ENCODE peak calls at places on chromosomes 13 and 19, in four cellular contexts. Y is GM12878, Q is HL-60, C is K562. V is an unnamed sample.

GRCh38 chr13:63209330-63210017 is 1793.8 kb upstream of the PCDH20 start:
- DNase-seq in Q (no peak), C (no peak), Y (no peak), V (no peak)

GRCh38 chr13:114286808-114287207 is 5.4 kb downstream of the UPF3A start:
- DNase-seq in Q (no peak), Y (no peak), C (no peak), V (no peak)

GRCh38 chr13:46168341-46168740 is 13.6 kb downstream of the LCP1 start:
- DNase-seq in C (peak), Y (no peak), Q (peak), V (no peak)

GRCh38 chr13:51730927-51731326 is 73.0 kb downstream of the DHRS12 start:
- DNase-seq in Q (no peak), C (no peak), Y (no peak), V (no peak)

GRCh38 chr13:79604752-79605151 is 123.8 kb downstream of the NDFIP2 start:
- DNase-seq in C (no peak), Y (no peak), Q (peak), V (no peak)

GRCh38 chr19:43555185-43555770 is 20.0 kb downstream of the XRCC1 start:
- DNase-seq in C (peak), Q (peak), Y (no peak), V (peak)

GRCh38 chr19:2721570-2722540 is 683 bp upstream of the DIRAS1 start:
- DNase-seq in Q (no peak), C (no peak), Y (no peak), V (no peak)

GRCh38 chr19:7879102-7879770 is 5.0 kb upstream of the PRR36 start:
- DNase-seq in C (no peak), Q (no peak), Y (no peak), V (no peak)

GRCh38 chr19:11020982-11021759 is 60.3 kb downstream of the SMARCA4 start:
- DNase-seq in Y (no peak), Q (no peak), C (no peak), V (no peak)

GRCh38 chr13:27403252-27403678 is 21.2 kb upstream of the GTF3A start:
- DNase-seq in C (no peak), Y (no peak), Q (no peak), V (no peak)

GRCh38 chr13:101596803-101597202 is 144.3 kb downstream of the ITGBL1 start:
- DNase-seq in Q (no peak), Y (no peak), C (no peak), V (no peak)

GRCh38 chr13:26220575-26220974 is 1.5 kb downstream of the RNF6 start:
- DNase-seq in Q (no peak), C (peak), Y (no peak), V (no peak)

GRCh38 chr19:42540071-42540553 is 11.8 kb upstream of the CEACAM1 start:
- DNase-seq in C (no peak), Q (no peak), Y (no peak), V (no peak)

GRCh38 chr13:29844441-29844840 is 6.0 kb downstream of the UBL3 start:
- DNase-seq in Y (no peak), Q (no peak), C (no peak), V (no peak)

GRCh38 chr19:34172661-34173144 is 399 bp downstream of the LSM14A start:
- DNase-seq in C (no peak), Q (no peak), Y (no peak), V (no peak)

GRCh38 chr19:40502647-40503046 is 35.8 kb downstream of the SPTBN4 start:
- DNase-seq in Y (no peak), C (peak), Q (peak), V (no peak)

DNA sequence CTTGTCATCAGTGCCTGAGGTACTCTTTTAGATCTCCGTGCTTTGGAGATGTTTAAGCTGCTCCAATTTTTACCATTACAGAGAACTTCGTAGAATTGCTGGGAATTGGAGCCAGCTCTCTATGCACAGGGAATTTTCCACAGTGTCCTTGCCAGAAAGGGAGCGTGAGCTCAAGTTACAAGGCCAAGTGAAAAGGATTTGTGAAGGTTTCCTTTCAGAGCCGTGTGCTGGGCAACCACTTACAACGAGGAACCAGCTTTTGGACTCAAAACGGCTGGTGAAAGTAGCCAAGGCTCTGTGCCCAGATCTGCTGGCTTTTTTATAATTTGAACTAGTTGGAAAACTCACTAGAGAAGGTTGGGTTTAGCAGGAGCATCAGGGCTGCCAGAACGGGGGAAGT is 82.5 kb downstream of the NUFIP1 start:
- DNase-seq in Y (no peak), Q (no peak), C (no peak), V (no peak)
- TF ChIP-seq POLR2AphosphoS5 in Y (no peak), Q (no peak), C (no peak), V (no peak)

DNA sequence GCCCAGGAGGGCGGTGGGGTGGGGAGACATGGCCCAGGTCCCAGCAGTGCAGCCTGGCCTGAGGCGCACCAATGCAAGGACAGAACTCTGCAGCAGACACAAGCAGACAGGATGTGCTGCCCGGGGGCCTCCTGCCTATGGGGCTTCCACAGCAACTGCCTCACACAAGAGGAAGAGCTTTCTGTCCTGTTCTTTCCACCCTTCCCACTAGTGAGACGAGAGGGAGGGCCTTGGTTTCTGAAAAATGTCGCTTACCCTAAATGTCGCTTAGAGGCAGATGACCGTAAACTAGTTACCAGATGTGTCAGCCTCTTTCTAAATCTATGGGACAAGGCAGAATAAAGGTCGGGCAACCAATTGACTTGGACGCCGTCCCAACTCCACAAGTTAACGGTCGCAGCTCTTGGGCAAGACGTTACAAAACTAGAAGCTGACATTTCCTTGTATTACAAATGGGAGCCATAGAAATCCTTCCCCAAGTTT is at the start of gene LAIR1:
- DNase-seq in C (no peak), Y (no peak), Q (peak), V (no peak)
- TF ChIP-seq SPI1 in C (no peak), Y (no peak), Q (peak), V (peak)

GRCh38 chr13:81326913-81327312 is 986.0 kb upstream of the SPRY2 start:
- DNase-seq in C (no peak), Y (no peak), Q (no peak), V (no peak)
- TF ChIP-seq POLR2AphosphoS5 in C (no peak), Y (no peak), Q (no peak), V (no peak)

GRCh38 chr19:16619456-16619855 is 8.5 kb downstream of the MED26 start:
- DNase-seq in Q (no peak), Y (no peak), C (no peak), V (no peak)
- TF ChIP-seq SPI1 in Q (no peak), Y (no peak), C (no peak), V (no peak)

DNA sequence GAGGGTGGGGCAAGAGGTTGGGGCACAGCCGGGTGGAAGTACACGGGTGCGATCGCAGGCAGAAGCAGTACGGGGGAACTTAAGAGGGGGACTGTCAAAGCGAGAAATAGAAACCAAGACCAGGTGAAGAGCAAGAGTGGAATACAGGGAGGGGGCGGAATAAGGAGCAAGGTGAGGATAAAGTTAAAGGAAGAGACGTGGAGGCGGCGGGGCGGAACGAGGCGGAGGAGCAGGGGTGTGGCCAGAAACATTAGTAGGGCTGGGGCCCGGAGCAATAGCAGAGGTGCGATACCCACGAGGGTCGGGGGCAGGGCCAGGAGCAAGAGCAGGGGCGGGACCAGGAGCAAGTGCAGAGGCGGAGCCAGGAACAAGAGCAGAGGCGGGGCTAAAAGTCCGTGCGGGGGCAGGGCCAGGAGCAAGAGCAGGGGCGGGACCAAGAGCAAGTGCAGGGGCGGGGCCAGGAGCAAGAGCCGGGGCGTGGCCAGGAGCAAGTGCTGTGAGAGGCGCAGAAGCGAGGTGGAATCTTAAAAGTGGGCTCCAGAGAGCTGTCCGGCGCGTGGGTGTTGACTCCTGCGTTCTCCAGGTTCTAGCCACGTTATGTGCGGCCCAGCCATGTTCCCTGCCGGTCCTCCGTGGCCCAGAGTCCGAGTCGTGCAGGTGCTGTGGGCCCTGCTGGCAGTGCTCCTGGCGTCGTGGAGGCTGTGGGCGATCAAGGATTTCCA is 1.2 kb downstream of the CATSPERG start:
- DNase-seq in Y (peak), Q (peak), C (peak), V (peak)
- TF ChIP-seq POLR2AphosphoS5 in Y (no peak), Q (no peak), C (no peak), V (no peak)

GRCh38 chr19:16595097-16595496 is 22.9 kb upstream of the SLC35E1 start:
- DNase-seq in Y (no peak), C (no peak), Q (peak), V (no peak)
- TF ChIP-seq SPI1 in Y (no peak), C (no peak), Q (no peak), V (no peak)

DNA sequence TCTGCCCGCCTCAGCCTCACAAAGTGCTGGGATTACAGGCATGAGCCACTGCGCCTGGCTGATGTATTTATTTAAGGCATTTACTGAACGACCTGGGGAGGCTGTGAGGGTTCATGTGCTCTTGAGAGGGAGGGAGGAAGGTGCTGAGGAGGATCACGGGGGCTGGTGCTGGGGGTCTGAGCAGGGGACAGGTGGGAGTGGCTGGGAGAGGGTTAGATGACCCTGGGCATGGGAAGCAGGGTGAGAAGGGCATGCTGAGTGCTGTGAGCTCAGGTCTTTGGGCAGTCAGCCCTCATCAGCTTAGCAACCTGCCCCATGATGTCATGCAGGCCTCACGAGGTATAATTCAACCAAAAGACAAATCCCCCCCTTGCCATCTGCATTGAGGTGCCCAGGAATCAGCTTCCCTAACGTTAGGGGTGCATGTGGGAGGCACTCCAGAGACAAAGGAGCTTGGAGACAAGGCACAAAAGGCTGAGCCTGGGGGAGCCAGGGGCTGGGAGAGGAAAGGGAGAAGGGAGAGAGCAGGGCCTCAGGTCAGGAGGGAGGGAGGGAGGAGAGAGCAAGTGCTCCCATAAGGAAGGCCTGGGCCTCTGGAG is 36.4 kb downstream of the SUGP2 start:
- DNase-seq in C (no peak), Y (no peak), Q (no peak), V (no peak)
- TF ChIP-seq POLR2AphosphoS5 in C (no peak), Y (no peak), Q (no peak), V (no peak)

GRCh38 chr13:109454167-109454917 is 332.0 kb downstream of the IRS2 start:
- DNase-seq in C (no peak), Q (no peak), Y (no peak), V (no peak)
- TF ChIP-seq SPI1 in C (no peak), Q (no peak), Y (no peak), V (no peak)

DNA sequence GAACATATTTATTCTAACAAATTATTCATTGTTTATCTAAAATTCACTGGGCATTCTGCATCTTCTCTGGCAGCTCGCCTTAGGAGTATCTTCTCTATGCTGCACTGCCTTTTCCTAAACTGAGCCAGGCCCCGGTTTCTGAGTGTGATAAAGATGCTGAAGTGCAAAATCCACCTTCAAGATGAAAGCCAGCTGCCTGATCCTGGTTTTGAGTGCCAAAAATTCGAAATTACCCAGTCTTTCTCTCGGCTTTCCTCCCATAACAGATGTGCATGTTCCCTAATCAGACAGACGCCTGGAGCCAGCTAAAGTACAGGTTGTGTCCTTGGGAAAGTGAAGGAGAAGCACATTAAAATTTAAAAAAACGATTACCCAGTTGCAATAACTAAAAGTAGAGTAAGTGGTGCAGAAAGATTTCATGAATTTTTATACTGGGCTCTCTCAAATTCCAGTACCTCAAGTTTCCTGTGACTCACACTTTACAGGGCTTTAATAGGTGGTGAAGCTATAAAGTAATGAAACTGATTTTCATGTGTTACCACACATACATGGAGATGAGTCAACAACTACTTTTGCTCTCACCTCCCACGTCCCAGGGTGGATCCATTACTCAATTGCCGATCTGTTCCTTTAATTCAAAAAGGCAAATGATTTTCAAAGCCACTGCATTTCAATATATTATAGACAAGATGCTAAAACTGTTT is 65.0 kb upstream of the GTF2F2 start:
- DNase-seq in Q (no peak), C (no peak), Y (peak), V (no peak)
- TF ChIP-seq POLR2AphosphoS5 in Q (no peak), C (no peak), Y (no peak), V (no peak)

GRCh38 chr19:31413353-31413752 is 64.1 kb upstream of the TSHZ3 start:
- DNase-seq in Y (no peak), C (no peak), Q (no peak), V (no peak)

GRCh38 chr19:31402931-31403330 is 53.7 kb upstream of the TSHZ3 start:
- DNase-seq in C (no peak), Q (no peak), Y (no peak), V (no peak)

GRCh38 chr19:31406106-31406505 is 56.9 kb upstream of the TSHZ3 start:
- DNase-seq in Y (no peak), C (no peak), Q (no peak), V (no peak)

GRCh38 chr19:31408460-31409124 is 59.4 kb upstream of the TSHZ3 start:
- DNase-seq in Y (no peak), C (peak), Q (no peak), V (no peak)
- TF ChIP-seq SPI1 in Y (no peak), C (no peak), Q (no peak), V (no peak)